ENCODE peak calls at places on chromosomes 6 and 20, in four cellular contexts. S, O, M and X are unnamed samples.

GRCh38 chr6:15365273-15365687 is 119.4 kb downstream of the JARID2 start:
- DNase-seq in S (no peak), O (no peak), M (peak), X (no peak)

GRCh38 chr6:35428421-35429149 is 23.6 kb upstream of the FANCE start:
- DNase-seq in S (no peak), O (no peak), M (no peak), X (peak)

GRCh38 chr20:41003143-41003932 is 25.3 kb upstream of the TOP1 start:
- DNase-seq in S (no peak), O (no peak), M (no peak), X (peak)

GRCh38 chr6:148471624-148472494 is 129.2 kb downstream of the SASH1 start:
- DNase-seq in S (no peak), O (no peak), M (no peak), X (no peak)

GRCh38 chr6:127267742-127268588 is 1.3 kb downstream of the RNF146 start:
- DNase-seq in S (no peak), O (peak), M (no peak), X (peak)

GRCh38 chr20:19137641-19138040 is 74.8 kb upstream of the SLC24A3 start:
- DNase-seq in S (no peak), O (no peak), M (no peak), X (no peak)

GRCh38 chr20:63473555-63474449 is 1.3 kb upstream of the KCNQ2 start:
- DNase-seq in S (no peak), O (no peak), M (no peak), X (no peak)

GRCh38 chr6:163180874-163181541 is 233.5 kb upstream of the QKI start:
- DNase-seq in S (no peak), O (no peak), M (no peak), X (peak)

GRCh38 chr6:108408453-108408852 is 113.6 kb downstream of the AFG1L start:
- DNase-seq in S (no peak), O (no peak), M (no peak), X (peak)